ENCODE peak calls at places on chromosomes 2 and 18, in five cellular contexts. G is H1, N is HepG2, J is NT2/D1, F is GM12878. K is an unnamed sample.

GRCh38 chr2:71922501-71923142 is 225.0 kb downstream of the CYP26B1 start:
- DNase-seq in F (no peak), G (no peak), N (no peak), J (no peak), K (peak)

GRCh38 chr2:65287364-65287763 is 59.7 kb downstream of the ACTR2 start:
- DNase-seq in N (no peak), F (no peak), J (no peak), G (no peak), K (no peak)

GRCh38 chr2:158024288-158024898 is 77.3 kb upstream of the UPP2 start:
- DNase-seq in G (peak), F (no peak), J (peak), N (peak), K (peak)

GRCh38 chr18:75070625-75071483 is 138.1 kb downstream of the PTGR3 start:
- DNase-seq in J (no peak), G (no peak), N (peak), F (peak), K (no peak)

GRCh38 chr18:67108894-67109293 is 407.6 kb downstream of the DSEL start:
- DNase-seq in J (no peak), N (no peak), F (no peak), G (no peak), K (no peak)

GRCh38 chr2:153575171-153575853 is 96.8 kb upstream of the RPRM start:
- DNase-seq in G (no peak), N (no peak), J (no peak), F (no peak), K (no peak)

GRCh38 chr2:128172191-128172590 is 81.2 kb downstream of the UGGT1 start:
- DNase-seq in N (peak), J (peak), F (no peak), G (no peak), K (no peak)

GRCh38 chr2:62968668-62969067 is 82.0 kb upstream of the OTX1 start:
- DNase-seq in F (no peak), J (no peak), N (no peak), G (no peak), K (no peak)

GRCh38 chr2:118697771-118698170 is 149.7 kb downstream of the EN1 start:
- DNase-seq in F (no peak), N (no peak), G (no peak), J (no peak), K (no peak)

GRCh38 chr2:200670313-200670712 is 84.5 kb downstream of the AOX1 start:
- DNase-seq in J (no peak), F (no peak), G (no peak), N (no peak), K (no peak)

GRCh38 chr2:65198737-65199136 is 28.9 kb upstream of the ACTR2 start:
- DNase-seq in J (no peak), F (no peak), N (no peak), G (no peak), K (no peak)

GRCh38 chr18:56447972-56448371 is 190.4 kb downstream of the TXNL1 start:
- DNase-seq in F (no peak), N (no peak), J (no peak), G (no peak), K (no peak)

GRCh38 chr2:1837458-1837857 is 93.1 kb upstream of the PXDN start:
- DNase-seq in J (no peak), F (no peak), N (no peak), G (no peak), K (no peak)

GRCh38 chr2:240351088-240351741 is 84.2 kb upstream of the GPC1 start:
- DNase-seq in G (no peak), N (no peak), F (no peak), J (no peak), K (no peak)

GRCh38 chr18:49275448-49275847 is 185.0 kb downstream of the DYM start:
- DNase-seq in G (no peak), N (no peak), J (no peak), F (no peak), K (no peak)

GRCh38 chr2:111970453-111970852 is 72.0 kb downstream of the MERTK start:
- DNase-seq in N (no peak), F (no peak), J (no peak), G (no peak), K (no peak)

GRCh38 chr2:19711470-19712372 is 190.1 kb downstream of the TTC32 start:
- DNase-seq in G (no peak), N (peak), F (no peak), J (peak), K (peak)

GRCh38 chr2:86243272-86243671 is 44.0 kb downstream of the MRPL35 start:
- DNase-seq in N (no peak), G (no peak), J (no peak), F (no peak), K (no peak)

GRCh38 chr2:158781562-158781961 is 13.6 kb upstream of the DAPL1 start:
- DNase-seq in N (no peak), J (no peak), G (no peak), F (no peak), K (no peak)

GRCh38 chr2:224722250-224722649 is 6.1 kb upstream of the CCDC195 start:
- DNase-seq in J (peak), N (no peak), G (no peak), F (no peak), K (no peak)

GRCh38 chr2:74373189-74373588 is 6.9 kb downstream of the DCTN1 start:
- DNase-seq in N (no peak), F (no peak), G (no peak), J (peak), K (peak)

GRCh38 chr2:33859191-33859590 is 260.1 kb upstream of the FAM98A start:
- DNase-seq in N (no peak), F (no peak), G (no peak), J (no peak), K (no peak)

DNA sequence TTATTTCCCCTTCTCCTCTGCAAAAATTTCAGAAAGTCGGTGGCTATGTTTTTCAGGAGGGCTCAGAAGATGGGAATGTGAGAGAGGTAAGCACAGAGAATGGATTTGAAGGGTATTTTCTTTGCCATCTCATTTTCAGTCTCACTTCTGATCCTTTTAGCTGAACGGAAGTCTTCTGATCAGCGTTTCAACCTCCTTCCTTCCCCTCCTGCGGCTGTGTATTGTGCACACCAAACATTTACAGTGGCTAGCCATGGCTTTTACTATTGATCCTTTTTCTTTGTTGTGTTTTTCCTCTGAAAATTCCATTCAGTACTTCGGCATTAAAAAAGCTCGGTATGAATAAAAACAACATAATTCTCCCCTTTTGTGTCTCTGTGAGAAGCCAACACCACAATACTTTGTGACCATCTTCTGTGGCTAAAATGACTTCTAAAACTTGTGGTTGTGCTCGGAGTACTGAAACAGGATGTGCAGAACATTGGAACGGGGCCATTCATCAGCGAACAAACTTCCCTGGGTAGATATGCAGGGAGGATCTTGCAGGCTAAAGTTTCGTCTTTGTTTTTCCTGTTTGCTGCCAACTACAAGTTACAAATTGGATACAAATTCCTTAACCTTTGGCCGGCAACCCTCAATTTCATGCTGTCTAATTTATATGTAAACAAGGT is 260.8 kb upstream of the FAM98A start:
- DNase-seq in N (no peak), J (no peak), F (no peak), G (no peak), K (no peak)
- TF ChIP-seq SUZ12 in N (no peak), J (no peak), F (no peak), G (no peak), K (no peak)

GRCh38 chr2:69718338-69718965 is 23.5 kb upstream of the ANXA4 start:
- DNase-seq in J (no peak), G (no peak), N (no peak), F (no peak), K (no peak)

GRCh38 chr2:69716555-69717120 is 25.3 kb upstream of the ANXA4 start:
- DNase-seq in F (no peak), N (no peak), G (no peak), J (no peak), K (no peak)

GRCh38 chr2:69720404-69720803 is 21.5 kb upstream of the ANXA4 start:
- DNase-seq in J (no peak), F (no peak), N (no peak), G (no peak), K (no peak)

GRCh38 chr2:69715964-69716363 is 26.0 kb upstream of the ANXA4 start:
- DNase-seq in F (no peak), G (no peak), J (no peak), N (no peak), K (no peak)

DNA sequence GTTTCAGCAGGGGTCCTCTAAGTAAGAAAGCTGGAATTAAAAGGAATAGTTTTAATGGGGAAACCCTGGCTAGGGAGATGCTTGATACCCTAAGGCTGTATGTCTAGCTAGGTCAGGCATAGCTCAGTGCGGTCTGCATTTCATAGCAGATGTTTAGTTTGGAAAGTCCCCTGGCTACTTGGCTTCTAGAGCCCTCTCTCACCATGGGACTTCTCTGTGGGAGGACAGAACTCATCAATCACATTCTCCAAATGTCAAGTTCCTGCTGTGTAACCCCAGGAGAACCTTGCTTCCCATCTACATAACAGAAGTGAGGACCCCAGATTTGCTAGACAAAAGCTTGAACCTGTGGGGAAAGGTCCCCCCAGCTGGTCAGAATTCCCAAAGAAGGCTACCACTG is 24.0 kb upstream of the ANXA4 start:
- DNase-seq in N (no peak), J (peak), G (no peak), F (no peak), K (no peak)
- TF ChIP-seq SUZ12 in N (no peak), J (no peak), G (no peak), F (no peak), K (no peak)

DNA sequence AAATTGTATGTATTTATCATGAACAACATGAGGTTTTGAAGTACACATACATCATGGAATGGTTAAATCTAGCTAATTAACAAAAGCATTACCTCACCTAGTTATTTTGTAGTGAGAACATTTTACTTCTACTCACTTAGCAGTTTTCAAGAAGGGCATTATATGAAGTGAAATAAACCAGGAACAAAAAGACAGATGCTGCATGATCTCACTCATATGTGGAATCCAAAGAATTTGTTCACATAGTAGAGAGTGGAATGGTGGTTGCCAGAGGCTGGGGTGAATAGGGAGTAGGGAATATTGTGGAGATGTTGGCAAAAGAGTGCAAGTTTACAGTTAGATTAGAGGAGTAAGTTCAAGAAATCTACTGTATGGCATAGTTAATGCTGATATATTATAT is 292.0 kb downstream of the ASXL3 start:
- DNase-seq in G (no peak), F (no peak), N (no peak), J (no peak), K (no peak)
- TF ChIP-seq SUZ12 in G (no peak), F (no peak), N (no peak), J (no peak), K (no peak)

GRCh38 chr2:27211943-27212625 is at the start of the genes ATRAID and SLC5A6:
- DNase-seq in G (peak), F (no peak), N (peak), J (peak), K (peak)

GRCh38 chr2:27212626-27213471 is 781 bp upstream of the SLC5A6 start:
- DNase-seq in J (no peak), G (no peak), F (no peak), N (peak), K (no peak)

GRCh38 chr2:27208486-27209050 is 3.3 kb upstream of the ATRAID start:
- DNase-seq in J (peak), F (no peak), N (no peak), G (no peak), K (no peak)

GRCh38 chr2:27209621-27210401 is 2.0 kb upstream of the ATRAID start:
- DNase-seq in J (no peak), N (peak), G (no peak), F (no peak), K (no peak)

GRCh38 chr2:27211241-27211942 is 449 bp upstream of the ATRAID start:
- DNase-seq in J (peak), G (no peak), N (no peak), F (no peak), K (peak)
- TF ChIP-seq SUZ12 in J (no peak), G (no peak), N (no peak), F (no peak), K (no peak)

GRCh38 chr2:99337931-99338580 is 867 bp downstream of the EIF5B start:
- DNase-seq in J (no peak), F (no peak), G (no peak), N (peak), K (no peak)
- TF ChIP-seq SUZ12 in J (no peak), F (no peak), G (no peak), N (no peak), K (no peak)

GRCh38 chr2:30236591-30237245 is 5.4 kb downstream of the LBH start:
- DNase-seq in J (no peak), G (no peak), F (no peak), N (no peak), K (no peak)
- TF ChIP-seq SUZ12 in J (no peak), G (no peak), F (no peak), N (no peak), K (no peak)

GRCh38 chr2:17076535-17076934 is 410.9 kb upstream of the CYRIA start:
- DNase-seq in J (no peak), G (no peak), N (no peak), F (no peak), K (no peak)
- TF ChIP-seq SUZ12 in J (no peak), G (no peak), N (no peak), F (no peak), K (no peak)

GRCh38 chr2:150911766-150912280 is 349.8 kb downstream of the RBM43 start:
- DNase-seq in G (no peak), N (peak), F (no peak), J (no peak), K (no peak)
- TF ChIP-seq SUZ12 in G (no peak), N (no peak), F (no peak), J (no peak), K (no peak)

GRCh38 chr2:222087998-222088397 is 210.8 kb downstream of the PAX3 start:
- DNase-seq in J (no peak), F (no peak), G (no peak), N (no peak), K (no peak)

GRCh38 chr2:222088561-222088960 is 210.2 kb downstream of the PAX3 start:
- DNase-seq in F (no peak), G (no peak), N (no peak), J (no peak), K (no peak)
- TF ChIP-seq SUZ12 in F (no peak), G (no peak), N (no peak), J (no peak), K (no peak)

K was measured in HEK293T.